ENCODE peak calls at places on chromosomes 5 and 9, in eight cellular contexts. R is WERI-Rb-1, O is heart left ventricle, Z is A549, N is OCI-LY7, S is lung, Y is colonic mucosa, D is right cardiac atrium. L is an unnamed sample.
A peak's percentile ranks its signal among the peaks of the same experiment; 100 is the strongest.

GRCh38 chr9:123928471-123929176 is 1.3 kb downstream of the DENND1A start:
- DNase-seq in R (no peak), O (no peak), Z (no peak), N (peak; percentile 42), S (no peak), Y (peak; percentile 36), D (peak; percentile 67), L (peak; percentile 53)

GRCh38 chr9:101387871-101388506 is 3.2 kb upstream of the BAAT start:
- DNase-seq in R (peak; percentile 36), O (no peak), Z (no peak), N (peak; percentile 54), S (no peak), Y (peak; percentile 26), D (no peak), L (peak; percentile 55)

GRCh38 chr9:68822596-68823165 is 117.6 kb downstream of the PIP5K1B start:
- DNase-seq in R (no peak), O (peak; percentile 65), Z (no peak), N (no peak), S (no peak), Y (peak; percentile 44), D (peak; percentile 86), L (no peak)

GRCh38 chr5:73638344-73639095 is 12.5 kb downstream of the ARHGEF28 start:
- DNase-seq in R (no peak), O (no peak), Z (no peak), N (no peak), S (no peak), Y (no peak), D (no peak), L (no peak)

GRCh38 chr5:141840826-141841360 is 37.3 kb downstream of the PCDH1 start:
- DNase-seq in R (no peak), O (no peak), Z (no peak), N (no peak), S (no peak), Y (no peak), D (no peak), L (peak; percentile 39)

GRCh38 chr5:174187481-174187880 is 142.0 kb downstream of the NSG2 start:
- DNase-seq in R (no peak), O (no peak), Z (no peak), N (no peak), S (no peak), Y (no peak), D (no peak), L (no peak)

GRCh38 chr9:137040568-137040967 is 5.4 kb downstream of the NPDC1 start:
- DNase-seq in R (no peak), O (no peak), Z (no peak), N (no peak), S (no peak), Y (no peak), D (no peak), L (no peak)

GRCh38 chr5:179378441-179379271 is 33.4 kb upstream of the ADAMTS2 start:
- DNase-seq in R (no peak), O (no peak), Z (no peak), N (no peak), S (no peak), Y (no peak), D (no peak), L (no peak)

GRCh38 chr9:113523421-113524141 is 60.1 kb downstream of the RGS3 start:
- DNase-seq in R (no peak), O (peak; percentile 69), Z (no peak), N (peak; percentile 73), S (peak; percentile 60), Y (peak; percentile 63), D (peak; percentile 85), L (no peak)

GRCh38 chr5:172187118-172188032 is 649 bp downstream of the STK10 start:
- DNase-seq in R (peak; percentile 52), O (peak; percentile 68), Z (peak; percentile 79), N (peak; percentile 76), S (peak; percentile 65), Y (peak; percentile 83), D (peak; percentile 85), L (peak; percentile 84)

GRCh38 chr5:147949711-147950573 is 43.6 kb upstream of the C5orf46 start:
- DNase-seq in R (no peak), O (no peak), Z (peak; percentile 60), N (peak; percentile 51), S (no peak), Y (no peak), D (no peak), L (peak; percentile 80)

GRCh38 chr9:98356953-98357352 is 101.5 kb upstream of the TBC1D2 start:
- DNase-seq in R (no peak), O (no peak), Z (no peak), N (no peak), S (no peak), Y (no peak), D (no peak), L (no peak)

GRCh38 chr5:16454686-16455085 is 10.9 kb downstream of the ZNF622 start:
- DNase-seq in R (no peak), O (no peak), Z (no peak), N (no peak), S (no peak), Y (no peak), D (no peak), L (no peak)

GRCh38 chr5:166834246-166834645 is 1457.2 kb upstream of the WWC1 start:
- DNase-seq in R (no peak), O (no peak), Z (no peak), N (no peak), S (no peak), Y (no peak), D (no peak), L (no peak)

GRCh38 chr9:32581512-32582143 is 8.7 kb upstream of the NDUFB6 start:
- DNase-seq in R (peak; percentile 48), O (no peak), Z (peak; percentile 36), N (peak; percentile 85), S (no peak), Y (peak; percentile 25), D (no peak), L (peak; percentile 88)

GRCh38 chr5:9025942-9026341 is 519.9 kb downstream of the SEMA5A start:
- DNase-seq in R (no peak), O (no peak), Z (no peak), N (no peak), S (no peak), Y (no peak), D (no peak), L (no peak)

GRCh38 chr5:172492991-172493390 is 38.7 kb upstream of the SH3PXD2B start:
- DNase-seq in R (no peak), O (peak; percentile 16), Z (no peak), N (no peak), S (no peak), Y (peak; percentile 15), D (no peak), L (no peak)

GRCh38 chr5:167999182-167999581 is 292.3 kb upstream of the WWC1 start:
- DNase-seq in R (no peak), O (no peak), Z (no peak), N (no peak), S (no peak), Y (no peak), D (no peak), L (no peak)

GRCh38 chr5:83531661-83532060 is 60.1 kb downstream of the VCAN start:
- DNase-seq in R (no peak), O (no peak), Z (no peak), N (no peak), S (no peak), Y (no peak), D (no peak), L (no peak)

GRCh38 chr5:107869459-107870115 is 198.8 kb upstream of the EFNA5 start:
- DNase-seq in R (no peak), O (no peak), Z (peak; percentile 35), N (no peak), S (no peak), Y (no peak), D (no peak), L (no peak)

GRCh38 chr5:180389252-180390101 is 36.3 kb upstream of the GFPT2 start:
- DNase-seq in R (no peak), O (no peak), Z (no peak), N (no peak), S (no peak), Y (no peak), D (peak; percentile 80), L (no peak)

GRCh38 chr5:82570-82969 is 9.4 kb upstream of the PLEKHG4B start:
- DNase-seq in R (no peak), O (no peak), Z (no peak), N (no peak), S (no peak), Y (no peak), D (no peak), L (no peak)
- H3K4me3 ChIP-seq in R (no peak overlapping the region), O (no peak overlapping the region), Z (no peak overlapping the region), N (no peak overlapping the region), S (no peak overlapping the region), Y (no peak overlapping the region), D (no peak overlapping the region), L (no peak overlapping the region)

GRCh38 chr5:76820491-76820890 is 1.7 kb downstream of the F2RL1 start:
- DNase-seq in R (no peak), O (no peak), Z (peak; percentile 28), N (no peak), S (no peak), Y (no peak), D (no peak), L (no peak)
- H3K4me3 ChIP-seq in R (no peak overlapping the region), O (peak overlapping the region; percentile 67), Z (peak overlapping the region; percentile 88), N (no peak overlapping the region), S (no peak overlapping the region), Y (peak overlapping the region; percentile 61), D (no peak overlapping the region), L (no peak overlapping the region)

GRCh38 chr5:96023518-96023917 is 61.9 kb upstream of the ELL2 start:
- DNase-seq in R (no peak), O (no peak), Z (no peak), N (no peak), S (no peak), Y (no peak), D (no peak), L (no peak)

GRCh38 chr5:96017951-96018350 is 56.3 kb upstream of the ELL2 start:
- DNase-seq in R (no peak), O (no peak), Z (no peak), N (no peak), S (no peak), Y (no peak), D (no peak), L (no peak)

GRCh38 chr5:96026334-96027065 is 64.8 kb upstream of the ELL2 start:
- DNase-seq in R (no peak), O (no peak), Z (no peak), N (no peak), S (no peak), Y (no peak), D (no peak), L (no peak)

GRCh38 chr5:96024683-96025475 is 63.2 kb upstream of the ELL2 start:
- DNase-seq in R (no peak), O (no peak), Z (no peak), N (no peak), S (no peak), Y (no peak), D (no peak), L (no peak)

DNA sequence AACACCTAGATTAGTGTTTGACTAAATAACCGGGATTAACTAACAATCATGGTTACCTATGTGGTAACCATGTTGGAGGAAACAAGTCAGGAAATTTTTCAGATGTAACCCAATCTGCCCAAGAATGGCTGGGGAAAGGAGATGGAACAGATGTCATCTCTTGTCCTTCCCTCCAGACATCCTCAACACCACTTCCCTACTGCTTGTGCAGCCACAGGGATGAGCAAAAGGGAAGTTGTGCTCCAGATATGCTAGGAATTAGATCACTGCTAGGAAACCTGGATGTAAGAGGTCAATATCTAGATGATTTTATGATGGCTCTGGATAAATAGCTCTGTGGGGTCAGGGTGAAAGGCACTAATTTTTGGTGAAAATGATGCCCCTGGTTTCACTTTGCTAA is 61.3 kb upstream of the ELL2 start:
- DNase-seq in R (no peak), O (no peak), Z (no peak), N (no peak), S (no peak), Y (no peak), D (no peak), L (no peak)
- H3K4me3 ChIP-seq in R (no peak overlapping the region), O (no peak overlapping the region), Z (no peak overlapping the region), N (no peak overlapping the region), S (no peak overlapping the region), Y (no peak overlapping the region), D (no peak overlapping the region), L (no peak overlapping the region)

GRCh38 chr9:74498616-74499095 is 1.5 kb downstream of the RORB start:
- DNase-seq in R (no peak), O (no peak), Z (no peak), N (no peak), S (no peak), Y (no peak), D (no peak), L (no peak)
- H3K4me3 ChIP-seq in R (peak overlapping the region; percentile 91), O (peak overlapping the region; percentile 62), Z (peak overlapping the region; percentile 46), N (no peak overlapping the region), S (peak overlapping the region; percentile 36), Y (peak overlapping the region; percentile 44), D (peak overlapping the region; percentile 63), L (no peak overlapping the region)

L was measured in Karpas-422.